ENCODE peak calls at places on chromosomes 7 and 10, in six cellular contexts. One of them, this sample, is unnamed.

GRCh38 chr10:80708808-80709207 is 171.1 kb downstream of the SH2D4B start:
- DNase-seq in AG09309: no peak
- DNase-seq in CD8-positive, alpha-beta T cell: no peak
- DNase-seq in A549: no peak
- DNase-seq in choroid plexus epithelial cell: no peak
- DNase-seq in HT1080: no peak
- DNase-seq in this sample: no peak

GRCh38 chr10:11797847-11798633 is 25.1 kb upstream of the PROSER2 start:
- DNase-seq in AG09309: no peak
- DNase-seq in CD8-positive, alpha-beta T cell: no peak
- DNase-seq in A549: peak
- DNase-seq in choroid plexus epithelial cell: no peak
- DNase-seq in HT1080: no peak
- DNase-seq in this sample: no peak

GRCh38 chr10:131850490-131850880 is 50.3 kb upstream of the PPP2R2D start:
- DNase-seq in AG09309: no peak
- DNase-seq in CD8-positive, alpha-beta T cell: no peak
- DNase-seq in A549: no peak
- DNase-seq in choroid plexus epithelial cell: no peak
- DNase-seq in HT1080: peak
- DNase-seq in this sample: peak

GRCh38 chr7:139635521-139636240 is 112.2 kb downstream of the CLEC2L start:
- DNase-seq in AG09309: no peak
- DNase-seq in CD8-positive, alpha-beta T cell: peak
- DNase-seq in A549: no peak
- DNase-seq in choroid plexus epithelial cell: no peak
- DNase-seq in HT1080: no peak
- DNase-seq in this sample: no peak

GRCh38 chr10:96073722-96074121 is 30.3 kb downstream of the CCNJ start:
- DNase-seq in AG09309: peak
- DNase-seq in CD8-positive, alpha-beta T cell: no peak
- DNase-seq in A549: peak
- DNase-seq in choroid plexus epithelial cell: peak
- DNase-seq in HT1080: peak
- DNase-seq in this sample: peak

GRCh38 chr10:13684252-13684791 is 97.6 kb downstream of the PRPF18 start:
- DNase-seq in AG09309: no peak
- DNase-seq in CD8-positive, alpha-beta T cell: no peak
- DNase-seq in A549: no peak
- DNase-seq in choroid plexus epithelial cell: peak
- DNase-seq in HT1080: peak
- DNase-seq in this sample: no peak

GRCh38 chr10:68167790-68168189 is 58.5 kb downstream of the MYPN start:
- DNase-seq in AG09309: no peak
- DNase-seq in CD8-positive, alpha-beta T cell: no peak
- DNase-seq in A549: no peak
- DNase-seq in choroid plexus epithelial cell: no peak
- DNase-seq in HT1080: no peak
- DNase-seq in this sample: no peak

GRCh38 chr10:92087750-92088395 is 164.3 kb downstream of the BTAF1 start:
- DNase-seq in AG09309: peak
- DNase-seq in CD8-positive, alpha-beta T cell: peak
- DNase-seq in A549: peak
- DNase-seq in choroid plexus epithelial cell: peak
- DNase-seq in HT1080: peak
- DNase-seq in this sample: peak

GRCh38 chr7:927031-927671 is 27.3 kb downstream of the ADAP1 start:
- DNase-seq in AG09309: no peak
- DNase-seq in CD8-positive, alpha-beta T cell: no peak
- DNase-seq in A549: no peak
- DNase-seq in choroid plexus epithelial cell: no peak
- DNase-seq in HT1080: no peak
- DNase-seq in this sample: no peak

GRCh38 chr10:87092861-87093460 is 1.7 kb downstream of the GLUD1 start:
- DNase-seq in AG09309: no peak
- DNase-seq in CD8-positive, alpha-beta T cell: no peak
- DNase-seq in A549: no peak
- DNase-seq in choroid plexus epithelial cell: peak
- DNase-seq in HT1080: peak
- DNase-seq in this sample: peak

GRCh38 chr10:86600296-86600695 is 54.1 kb upstream of the OPN4 start:
- DNase-seq in AG09309: no peak
- DNase-seq in CD8-positive, alpha-beta T cell: no peak
- DNase-seq in A549: no peak
- DNase-seq in choroid plexus epithelial cell: no peak
- DNase-seq in HT1080: no peak
- DNase-seq in this sample: peak

GRCh38 chr10:74365109-74365508 is 214.1 kb downstream of the ADK start:
- DNase-seq in AG09309: no peak
- DNase-seq in CD8-positive, alpha-beta T cell: no peak
- DNase-seq in A549: no peak
- DNase-seq in choroid plexus epithelial cell: no peak
- DNase-seq in HT1080: no peak
- DNase-seq in this sample: no peak

GRCh38 chr10:7264313-7264741 is 146.5 kb downstream of the SFMBT2 start:
- DNase-seq in AG09309: no peak
- DNase-seq in CD8-positive, alpha-beta T cell: no peak
- DNase-seq in A549: peak
- DNase-seq in choroid plexus epithelial cell: peak
- DNase-seq in HT1080: peak
- DNase-seq in this sample: peak

GRCh38 chr10:84783386-84783785 is 455.0 kb downstream of the CCSER2 start:
- DNase-seq in AG09309: no peak
- DNase-seq in CD8-positive, alpha-beta T cell: no peak
- DNase-seq in A549: peak
- DNase-seq in choroid plexus epithelial cell: peak
- DNase-seq in HT1080: peak
- DNase-seq in this sample: peak

GRCh38 chr10:115593060-115593459 is 499.9 kb downstream of the ATRNL1 start:
- DNase-seq in AG09309: no peak
- DNase-seq in CD8-positive, alpha-beta T cell: no peak
- DNase-seq in A549: no peak
- DNase-seq in choroid plexus epithelial cell: no peak
- DNase-seq in HT1080: no peak
- DNase-seq in this sample: no peak

This sample was measured in RKO.